ENCODE peak calls at places on chromosomes 3 and 15, in nine cellular contexts. Z is CD4-positive, CD25-positive, alpha-beta regulatory T cell; M is neuronal stem cell; A is neural progenitor cell; P is PC-3; E is CD8-positive, alpha-beta memory T cell; H is stomach; R is prostate gland; I is left ventricle myocardium inferior. V is an unnamed sample. For H3K4me1 and H3K36me3, the result is how much of the 10 kb centered on the place peaks cover.

GRCh38 chr3:100317928-100318327 is 16.6 kb upstream of the NIT2 start:
- DNase-seq in Z (peak), M (no peak), A (no peak), P (no peak), E (no peak), H (no peak), R (no peak), I (no peak), V (no peak)

GRCh38 chr3:98025392-98025791 is 9.7 kb downstream of the GABRR3 start:
- DNase-seq in Z (no peak), M (no peak), A (no peak), P (no peak), E (no peak), H (no peak), R (no peak), I (no peak), V (no peak)

GRCh38 chr15:51386029-51386428 is 44.6 kb downstream of the GLDN start:
- DNase-seq in Z (no peak), M (no peak), A (no peak), P (no peak), E (no peak), H (no peak), R (no peak), I (no peak), V (no peak)

GRCh38 chr15:99100245-99101173 is 4.4 kb upstream of the SYNM start:
- DNase-seq in Z (no peak), M (peak), A (peak), P (peak), E (no peak), H (peak), R (peak), I (peak), V (peak)

GRCh38 chr3:106004137-106004600 is 135.4 kb upstream of the CBLB start:
- DNase-seq in Z (no peak), M (no peak), A (no peak), P (peak), E (no peak), H (no peak), R (no peak), I (no peak), V (no peak)

GRCh38 chr3:131193671-131194291 is 167.1 kb downstream of the NEK11 start:
- DNase-seq in Z (no peak), M (no peak), A (no peak), P (no peak), E (no peak), H (no peak), R (no peak), I (no peak), V (no peak)

GRCh38 chr3:121111914-121112612 is 204.1 kb downstream of the STXBP5L start:
- DNase-seq in Z (no peak), M (peak), A (peak), P (peak), E (no peak), H (no peak), R (no peak), I (no peak), V (no peak)

GRCh38 chr15:80967991-80968510 is 21.6 kb downstream of the MESD start:
- DNase-seq in Z (no peak), M (no peak), A (no peak), P (no peak), E (no peak), H (no peak), R (no peak), I (no peak), V (no peak)

GRCh38 chr3:38117163-38117716 is 19.7 kb downstream of the ACAA1 start:
- DNase-seq in Z (no peak), M (no peak), A (no peak), P (peak), E (no peak), H (peak), R (no peak), I (peak), V (no peak)

GRCh38 chr3:138046955-138047354 is 37.0 kb downstream of the CLDN18 start:
- DNase-seq in Z (no peak), M (no peak), A (no peak), P (peak), E (no peak), H (no peak), R (no peak), I (no peak), V (no peak)

GRCh38 chr3:140062461-140062860 is 127.5 kb downstream of the CLSTN2 start:
- DNase-seq in Z (no peak), M (no peak), A (no peak), P (no peak), E (no peak), H (no peak), R (no peak), I (no peak), V (no peak)

GRCh38 chr3:47661121-47661752 is 82.6 kb upstream of the CSPG5 start:
- DNase-seq in Z (no peak), M (no peak), A (no peak), P (peak), E (no peak), H (no peak), R (no peak), I (no peak), V (no peak)

GRCh38 chr15:66294932-66295235 is 1.5 kb downstream of the DIS3L start:
- DNase-seq in Z (no peak), M (no peak), A (no peak), P (no peak), E (no peak), H (no peak), R (no peak), I (no peak), V (no peak)

GRCh38 chr3:46576386-46576785 is 10.3 kb upstream of the LRRC2 start:
- DNase-seq in Z (no peak), M (no peak), A (no peak), P (no peak), E (no peak), H (no peak), R (no peak), I (no peak), V (no peak)

GRCh38 chr15:83959477-83959876 is 276.1 kb upstream of the GOLGA6L4 start:
- DNase-seq in Z (no peak), M (no peak), A (no peak), P (peak), E (no peak), H (no peak), R (no peak), I (no peak), V (no peak)

GRCh38 chr15:70507772-70508351 is 255.5 kb downstream of the UACA start:
- DNase-seq in Z (no peak), M (no peak), A (no peak), P (peak), E (no peak), H (peak), R (peak), I (no peak), V (peak)

GRCh38 chr3:128473737-128474136 is 7.0 kb upstream of the DNAJB8 start:
- DNase-seq in Z (no peak), M (no peak), A (no peak), P (no peak), E (no peak), H (no peak), R (no peak), I (no peak), V (no peak)

GRCh38 chr3:128473180-128473519 is 6.5 kb upstream of the DNAJB8 start:
- DNase-seq in Z (no peak), M (no peak), A (no peak), P (no peak), E (no peak), H (no peak), R (no peak), I (no peak), V (no peak)

GRCh38 chr3:128470134-128470915 is 3.6 kb upstream of the DNAJB8 start:
- DNase-seq in Z (no peak), M (no peak), A (no peak), P (no peak), E (no peak), H (no peak), R (no peak), I (no peak), V (no peak)

GRCh38 chr3:128471720-128472119 is 5.0 kb upstream of the DNAJB8 start:
- DNase-seq in Z (no peak), M (no peak), A (no peak), P (no peak), E (no peak), H (no peak), R (no peak), I (no peak), V (no peak)

DNA sequence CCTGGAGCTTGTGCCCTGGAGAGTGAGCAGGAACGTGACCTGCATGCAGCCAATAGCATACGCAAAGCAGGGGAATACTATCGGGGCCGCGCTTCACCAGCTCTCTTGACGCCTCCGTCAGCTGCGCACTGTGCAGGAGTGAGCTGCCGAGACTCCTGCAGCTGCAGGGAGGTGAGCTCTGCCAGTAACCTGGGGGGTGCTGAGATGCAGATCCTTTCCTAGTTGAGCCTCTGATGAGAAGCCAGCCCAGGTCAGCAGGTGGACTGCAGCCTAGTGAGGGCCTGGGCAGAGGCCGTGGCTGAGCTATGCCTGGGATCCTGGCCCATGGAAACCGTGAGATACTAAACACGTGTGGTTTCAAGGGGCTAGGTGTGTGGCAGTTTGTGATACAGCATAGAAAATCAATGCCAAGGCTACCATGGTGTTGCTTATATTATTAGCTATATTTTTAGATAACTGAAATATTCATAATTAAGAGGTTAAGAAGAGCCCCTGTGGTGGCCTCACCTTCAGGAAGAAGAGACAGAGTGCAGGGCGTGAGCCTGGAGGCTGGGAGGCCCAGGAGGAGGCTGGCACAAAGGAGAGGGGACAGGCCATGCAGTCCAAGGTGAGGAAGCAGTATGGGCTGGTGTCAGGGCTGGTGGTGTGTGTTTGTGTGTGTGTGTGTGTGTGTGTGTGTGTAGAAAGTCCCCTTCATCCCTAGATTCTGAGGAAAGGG is 5.9 kb upstream of the DNAJB8 start:
- DNase-seq in Z (no peak), M (no peak), A (no peak), P (no peak), E (no peak), H (no peak), R (no peak), I (no peak), V (no peak)
- H3K4me1 ChIP-seq in Z (under half), M (under half), A (under half), P (under half), E (under half), H (under half), R (under half), I (under half), V (under half)

GRCh38 chr15:41510728-41511127 is 2.9 kb downstream of the LTK start:
- DNase-seq in Z (no peak), M (no peak), A (peak), P (no peak), E (no peak), H (no peak), R (no peak), I (no peak), V (no peak)

GRCh38 chr15:41512078-41512394 is 1.6 kb downstream of the LTK start:
- DNase-seq in Z (peak), M (no peak), A (no peak), P (no peak), E (no peak), H (no peak), R (no peak), I (no peak), V (no peak)

GRCh38 chr15:41512512-41513281 is 930 bp downstream of the LTK start:
- DNase-seq in Z (peak), M (no peak), A (peak), P (no peak), E (no peak), H (peak), R (no peak), I (no peak), V (no peak)

GRCh38 chr15:41511331-41512077 is 2.1 kb downstream of the LTK start:
- DNase-seq in Z (no peak), M (no peak), A (peak), P (no peak), E (no peak), H (peak), R (no peak), I (no peak), V (no peak)

GRCh38 chr15:41513282-41514227 is at the start of gene LTK:
- DNase-seq in Z (no peak), M (peak), A (peak), P (no peak), E (no peak), H (no peak), R (no peak), I (no peak), V (no peak)
- H3K27ac ChIP-seq in Z (no peak), M (no peak), A (no peak), P (no peak), E (peak), H (no peak), R (no peak), I (peak), V (no peak)

GRCh38 chr3:87801409-87801808 is 257.4 kb downstream of the CGGBP1 start:
- DNase-seq in Z (no peak), M (no peak), A (peak), P (no peak), E (no peak), H (no peak), R (no peak), I (no peak), V (no peak)
- H3K36me3 ChIP-seq in Z (under half), M (under half), A (under half), P (under half), E (under half), H (under half), R (under half), I (under half), V (under half)

GRCh38 chr15:39627456-39628130 is 46.7 kb downstream of the THBS1 start:
- DNase-seq in Z (no peak), M (no peak), A (no peak), P (no peak), E (no peak), H (no peak), R (no peak), I (no peak), V (no peak)
- H3K4me1 ChIP-seq in Z (half or more), M (under half), A (under half), P (half or more), E (half or more), H (under half), R (under half), I (half or more), V (under half)

GRCh38 chr3:129481783-129482332 is 41.8 kb downstream of the IFT122 start:
- DNase-seq in Z (peak), M (no peak), A (no peak), P (no peak), E (peak), H (peak), R (peak), I (peak), V (peak)
- H3K27ac ChIP-seq in Z (peak), M (no peak), A (no peak), P (no peak), E (peak), H (no peak), R (no peak), I (peak), V (peak)

DNA sequence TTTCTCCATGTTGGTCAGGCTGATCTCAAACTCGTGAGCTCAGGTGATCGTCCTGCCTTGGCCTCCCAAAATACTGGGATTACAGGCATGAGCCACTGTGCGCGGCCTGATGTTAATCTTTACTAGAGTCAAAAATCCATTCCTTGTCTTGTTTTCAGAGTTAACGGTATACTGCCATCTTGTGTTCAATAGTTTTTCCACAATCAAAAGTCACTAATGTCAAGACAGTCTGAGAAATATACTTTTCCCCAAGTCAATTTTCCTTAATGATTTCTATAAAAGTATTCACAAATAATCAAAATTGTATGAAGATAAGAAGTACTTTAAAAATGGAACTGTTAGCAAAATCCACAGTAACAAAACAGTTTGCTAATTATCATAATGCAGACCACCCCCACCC is 8.5 kb downstream of the CRBN start:
- DNase-seq in Z (peak), M (no peak), A (peak), P (peak), E (peak), H (no peak), R (no peak), I (no peak), V (no peak)
- H3K36me3 ChIP-seq in Z (half or more), M (half or more), A (under half), P (half or more), E (under half), H (half or more), R (under half), I (half or more), V (half or more)

GRCh38 chr3:149245738-149246451 is 24.3 kb upstream of the CP start:
- DNase-seq in Z (no peak), M (no peak), A (no peak), P (peak), E (no peak), H (no peak), R (no peak), I (no peak), V (no peak)

GRCh38 chr3:149251186-149251585 is 29.6 kb upstream of the CP start:
- DNase-seq in Z (no peak), M (no peak), A (no peak), P (no peak), E (no peak), H (no peak), R (no peak), I (no peak), V (no peak)

GRCh38 chr3:149247025-149247710 is 25.5 kb upstream of the CP start:
- DNase-seq in Z (no peak), M (no peak), A (no peak), P (peak), E (no peak), H (no peak), R (no peak), I (no peak), V (no peak)

GRCh38 chr3:149252272-149252671 is 30.6 kb upstream of the CP start:
- DNase-seq in Z (no peak), M (no peak), A (no peak), P (no peak), E (no peak), H (no peak), R (no peak), I (no peak), V (no peak)

DNA sequence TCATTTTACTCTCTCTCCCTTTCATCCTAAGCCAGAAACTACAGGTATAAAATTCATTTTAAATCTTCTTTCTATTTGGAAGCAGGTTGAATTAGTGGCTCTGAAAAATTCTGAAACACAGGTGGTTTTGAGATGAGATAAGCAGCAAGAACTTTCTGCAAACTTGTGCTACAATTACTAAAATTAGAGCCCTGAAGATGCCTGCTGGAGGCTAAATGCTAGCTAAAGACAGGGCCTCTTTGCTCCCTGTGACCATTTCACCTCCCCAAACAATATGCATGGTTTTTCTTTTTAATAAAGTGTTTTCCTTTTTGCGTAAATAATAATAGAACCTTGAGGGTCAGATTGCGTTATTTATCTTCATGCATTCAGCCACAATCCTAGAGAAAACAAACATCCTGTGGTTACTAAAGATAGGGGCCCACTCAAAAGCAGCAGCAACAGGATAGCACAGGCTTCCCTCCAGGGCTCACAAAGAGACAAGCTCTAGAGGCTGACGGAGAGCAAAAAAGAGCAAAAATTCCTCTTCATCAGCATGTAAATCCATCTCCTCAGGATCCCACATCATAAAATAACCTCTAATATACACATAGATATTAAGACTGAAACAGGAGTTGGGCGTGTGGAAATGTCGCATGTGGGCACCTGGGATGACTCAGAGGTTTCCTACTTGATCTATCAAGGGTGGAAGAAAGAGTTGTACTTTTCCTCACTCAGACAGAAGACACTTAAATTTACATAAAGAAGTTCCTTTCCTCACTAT is 26.5 kb upstream of the CP start:
- DNase-seq in Z (no peak), M (no peak), A (no peak), P (peak), E (no peak), H (no peak), R (no peak), I (no peak), V (no peak)
- H3K4me1 ChIP-seq in Z (under half), M (under half), A (under half), P (under half), E (under half), H (under half), R (under half), I (under half), V (under half)

GRCh38 chr3:58001979-58002378 is 6.2 kb upstream of the FLNB start:
- DNase-seq in Z (no peak), M (no peak), A (no peak), P (no peak), E (no peak), H (no peak), R (no peak), I (no peak), V (no peak)

GRCh38 chr3:58000713-58001467 is 7.3 kb upstream of the FLNB start:
- DNase-seq in Z (no peak), M (no peak), A (no peak), P (peak), E (no peak), H (no peak), R (no peak), I (no peak), V (no peak)

GRCh38 chr3:58000306-58000705 is 7.9 kb upstream of the FLNB start:
- DNase-seq in Z (no peak), M (no peak), A (no peak), P (no peak), E (no peak), H (no peak), R (no peak), I (no peak), V (no peak)

GRCh38 chr3:57999423-58000115 is 8.7 kb upstream of the FLNB start:
- DNase-seq in Z (no peak), M (no peak), A (no peak), P (peak), E (no peak), H (no peak), R (no peak), I (no peak), V (no peak)

DNA sequence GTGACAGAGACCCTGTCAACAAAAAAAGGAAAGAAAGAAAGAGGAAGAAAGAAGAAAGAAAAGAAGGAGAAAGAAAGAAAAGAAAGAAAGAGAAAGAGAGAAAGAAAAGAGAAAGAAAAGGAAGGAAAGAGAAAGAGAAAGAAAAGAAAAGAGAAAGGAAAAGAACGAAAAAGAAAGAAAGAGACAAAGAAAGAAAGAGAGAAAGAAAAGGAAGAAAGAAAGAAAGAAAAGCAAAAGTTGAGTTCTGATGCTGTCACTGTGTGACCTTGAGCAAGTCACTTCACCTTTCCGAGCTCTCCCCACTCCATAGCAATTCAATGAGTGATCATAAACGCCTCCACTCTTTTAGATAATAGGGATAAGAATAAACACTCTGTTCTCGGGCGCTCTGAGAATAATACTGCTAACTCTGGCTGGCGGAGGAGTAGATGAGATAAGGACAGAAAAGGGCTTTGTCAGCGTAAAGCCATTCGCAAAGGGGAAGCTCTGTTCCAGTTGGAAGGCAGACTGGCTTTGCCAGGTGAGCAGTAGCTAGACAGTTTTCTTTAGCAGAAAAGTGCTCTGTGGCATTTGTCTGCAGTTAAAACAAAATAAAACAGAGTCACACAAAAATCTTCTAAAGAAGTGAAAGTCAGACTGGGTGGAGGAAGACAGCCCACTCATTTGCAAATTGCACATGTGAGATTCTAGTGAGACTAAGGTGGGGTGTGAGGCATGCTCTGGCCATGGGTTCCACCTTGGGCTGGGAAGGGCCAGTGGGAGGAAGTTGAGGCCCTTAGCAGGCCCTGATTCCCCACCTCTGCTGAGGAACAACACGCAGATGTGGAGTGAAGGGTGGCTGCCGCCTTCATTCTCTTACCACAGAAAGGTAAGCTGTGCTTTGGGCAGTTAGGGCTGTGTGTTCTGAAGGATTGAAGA is 9.6 kb upstream of the FLNB start:
- DNase-seq in Z (no peak), M (no peak), A (no peak), P (peak), E (no peak), H (peak), R (peak), I (no peak), V (no peak)
- H3K27ac ChIP-seq in Z (no peak), M (no peak), A (no peak), P (peak), E (no peak), H (peak), R (peak), I (peak), V (no peak)

V was measured in upper lobe of right lung.